ENCODE peak calls at places on chromosomes 6 and 20, in five cellular contexts. One of them, this sample, is unnamed.

GRCh38 chr6:82781805-82782204 is 283.8 kb downstream of the UBE3D start:
- DNase-seq in GM23338: no peak
- DNase-seq in HepG2: no peak
- DNase-seq in transverse colon: no peak
- DNase-seq in GM12878: no peak
- DNase-seq in this sample: no peak

GRCh38 chr20:58008413-58008812 is 220.0 kb downstream of the ANKRD60 start:
- DNase-seq in GM23338: no peak
- DNase-seq in HepG2: no peak
- DNase-seq in transverse colon: no peak
- DNase-seq in GM12878: no peak
- DNase-seq in this sample: no peak

GRCh38 chr6:158826819-158827501 is 7.8 kb upstream of the EZR start:
- DNase-seq in GM23338: no peak
- DNase-seq in HepG2: no peak
- DNase-seq in transverse colon: no peak
- DNase-seq in GM12878: no peak
- DNase-seq in this sample: no peak

GRCh38 chr6:170037541-170038250 is 253.2 kb downstream of the DLL1 start:
- DNase-seq in GM23338: no peak
- DNase-seq in HepG2: no peak
- DNase-seq in transverse colon: peak; percentile 37
- DNase-seq in GM12878: no peak
- DNase-seq in this sample: no peak

GRCh38 chr6:148760568-148761531 is 14.0 kb downstream of the UST start:
- DNase-seq in GM23338: peak; percentile 68
- DNase-seq in HepG2: no peak
- DNase-seq in transverse colon: peak; percentile 51
- DNase-seq in GM12878: peak; percentile 64
- DNase-seq in this sample: peak; percentile 34

GRCh38 chr6:143877584-143878271 is 13.5 kb downstream of the ZC2HC1B start:
- DNase-seq in GM23338: no peak
- DNase-seq in HepG2: no peak
- DNase-seq in transverse colon: no peak
- DNase-seq in GM12878: no peak
- DNase-seq in this sample: no peak

GRCh38 chr20:56630506-56631317 is 1.6 kb downstream of the TFAP2C start:
- DNase-seq in GM23338: peak; percentile 69
- DNase-seq in HepG2: no peak
- DNase-seq in transverse colon: no peak
- DNase-seq in GM12878: no peak
- DNase-seq in this sample: no peak

GRCh38 chr20:878511-879307 is 37.4 kb downstream of the ANGPT4 start:
- DNase-seq in GM23338: peak; percentile 84
- DNase-seq in HepG2: no peak
- DNase-seq in transverse colon: no peak
- DNase-seq in GM12878: no peak
- DNase-seq in this sample: no peak

GRCh38 chr6:170497845-170498281 is 55.2 kb downstream of the PSMB1 start:
- DNase-seq in GM23338: peak; percentile 74
- DNase-seq in HepG2: no peak
- DNase-seq in transverse colon: no peak
- DNase-seq in GM12878: no peak
- DNase-seq in this sample: no peak

GRCh38 chr20:10669843-10670446 is 3.9 kb downstream of the JAG1 start:
- DNase-seq in GM23338: no peak
- DNase-seq in HepG2: no peak
- DNase-seq in transverse colon: no peak
- DNase-seq in GM12878: no peak
- DNase-seq in this sample: no peak

GRCh38 chr6:29137724-29138123 is 29.9 kb downstream of the OR2J3 start:
- DNase-seq in GM23338: no peak
- DNase-seq in HepG2: no peak
- DNase-seq in transverse colon: no peak
- DNase-seq in GM12878: no peak
- DNase-seq in this sample: no peak

GRCh38 chr6:1039746-1040145 is 272.2 kb upstream of the FOXQ1 start:
- DNase-seq in GM23338: no peak
- DNase-seq in HepG2: no peak
- DNase-seq in transverse colon: no peak
- DNase-seq in GM12878: no peak
- DNase-seq in this sample: no peak

GRCh38 chr6:35729722-35730121 is 7.1 kb upstream of the ARMC12 start:
- DNase-seq in GM23338: no peak
- DNase-seq in HepG2: no peak
- DNase-seq in transverse colon: peak; percentile 69
- DNase-seq in GM12878: no peak
- DNase-seq in this sample: no peak

GRCh38 chr6:35727935-35728662 is 8.7 kb upstream of the ARMC12 start:
- DNase-seq in GM23338: peak; percentile 66
- DNase-seq in HepG2: peak; percentile 76
- DNase-seq in transverse colon: peak; percentile 96
- DNase-seq in GM12878: no peak
- DNase-seq in this sample: peak; percentile 92

GRCh38 chr6:35727206-35727934 is 9.5 kb upstream of the ARMC12 start:
- DNase-seq in GM23338: peak; percentile 88
- DNase-seq in HepG2: peak; percentile 65
- DNase-seq in transverse colon: peak; percentile 88
- DNase-seq in GM12878: no peak
- DNase-seq in this sample: no peak

GRCh38 chr6:35729349-35729678 is 7.5 kb upstream of the ARMC12 start:
- DNase-seq in GM23338: no peak
- DNase-seq in HepG2: no peak
- DNase-seq in transverse colon: no peak
- DNase-seq in GM12878: no peak
- DNase-seq in this sample: no peak

DNA sequence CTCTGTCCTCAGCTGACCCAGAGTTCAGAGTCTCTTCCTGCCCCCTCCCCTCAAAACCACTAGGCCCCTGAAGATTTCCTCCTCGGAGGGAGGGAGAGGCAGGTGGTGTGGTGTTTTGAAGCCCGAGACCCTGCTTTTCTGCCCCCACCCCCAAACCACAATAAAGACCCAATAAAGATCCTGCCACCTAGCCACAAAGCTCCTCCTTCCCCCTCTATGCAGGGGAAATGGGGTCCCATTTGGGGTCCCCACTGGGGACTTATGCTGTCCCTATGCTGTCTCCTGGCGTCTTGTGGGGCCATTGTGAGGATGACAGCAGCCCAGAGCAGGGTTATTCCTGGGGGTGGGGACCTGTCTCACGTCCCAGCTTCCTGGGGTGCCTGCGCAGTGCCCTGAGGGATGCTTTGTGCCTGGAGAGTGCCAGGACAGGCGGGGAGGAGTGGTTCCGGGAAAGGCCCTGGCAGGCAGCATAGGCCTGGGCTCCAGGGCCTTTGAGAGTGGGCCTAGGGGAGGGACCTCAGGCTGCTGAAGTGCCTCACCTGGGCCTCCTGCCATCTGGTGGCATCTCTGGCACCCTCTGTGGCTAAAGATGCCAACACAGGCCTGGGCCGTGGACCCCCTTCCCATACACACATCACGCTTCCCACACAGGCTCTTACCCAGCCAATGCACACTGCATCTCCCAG is 8.0 kb upstream of the ARMC12 start:
- DNase-seq in GM23338: peak; percentile 42
- DNase-seq in HepG2: no peak
- DNase-seq in transverse colon: peak; percentile 65
- DNase-seq in GM12878: no peak
- DNase-seq in this sample: peak; percentile 42
- H3K27ac ChIP-seq in GM23338: no peak overlapping the region
- H3K27ac ChIP-seq in HepG2: no peak overlapping the region
- H3K27ac ChIP-seq in transverse colon: peak overlapping the region; percentile 100
- H3K27ac ChIP-seq in GM12878: peak overlapping the region; percentile 65
- H3K27ac ChIP-seq in this sample: peak overlapping the region; percentile 80

DNA sequence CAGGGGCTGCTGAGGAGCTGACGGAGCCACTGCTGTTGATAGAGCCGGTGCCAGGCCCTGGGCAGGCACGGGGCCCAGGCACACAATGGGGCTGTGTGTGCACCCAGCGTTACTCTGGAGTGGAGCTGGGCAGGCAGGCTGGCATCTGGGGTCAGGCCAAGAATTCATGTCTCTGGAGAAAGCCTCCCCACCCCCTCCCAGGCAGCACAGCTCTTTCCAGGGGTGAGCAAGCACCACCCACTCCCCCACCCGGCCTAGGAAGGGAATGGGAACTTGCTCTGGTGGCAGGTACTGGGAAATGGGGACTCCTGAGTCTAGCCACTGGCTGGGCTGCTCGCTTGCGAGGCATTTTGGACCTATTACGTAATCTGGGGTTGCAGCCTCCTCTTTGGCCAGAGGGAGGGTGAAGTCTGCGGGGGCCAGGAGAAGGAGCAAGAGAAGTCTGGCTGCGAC is 22.7 kb downstream of the TFEB start:
- DNase-seq in GM23338: no peak
- DNase-seq in HepG2: no peak
- DNase-seq in transverse colon: no peak
- DNase-seq in GM12878: no peak
- DNase-seq in this sample: peak; percentile 88
- TF ChIP-seq POLR2AphosphoS5 in GM23338: no peak
- TF ChIP-seq POLR2AphosphoS5 in HepG2: no peak
- TF ChIP-seq POLR2AphosphoS5 in transverse colon: no peak
- TF ChIP-seq POLR2AphosphoS5 in GM12878: no peak
- TF ChIP-seq POLR2AphosphoS5 in this sample: no peak

GRCh38 chr20:38789503-38790209 is 15.8 kb upstream of the PPP1R16B start:
- DNase-seq in GM23338: peak; percentile 23
- DNase-seq in HepG2: no peak
- DNase-seq in transverse colon: no peak
- DNase-seq in GM12878: no peak
- DNase-seq in this sample: no peak

GRCh38 chr20:38791291-38791690 is 14.2 kb upstream of the PPP1R16B start:
- DNase-seq in GM23338: no peak
- DNase-seq in HepG2: no peak
- DNase-seq in transverse colon: no peak
- DNase-seq in GM12878: no peak
- DNase-seq in this sample: no peak

GRCh38 chr20:38791940-38792339 is 13.6 kb upstream of the PPP1R16B start:
- DNase-seq in GM23338: no peak
- DNase-seq in HepG2: no peak
- DNase-seq in transverse colon: no peak
- DNase-seq in GM12878: no peak
- DNase-seq in this sample: no peak

GRCh38 chr20:38787870-38788269 is 17.6 kb upstream of the PPP1R16B start:
- DNase-seq in GM23338: no peak
- DNase-seq in HepG2: no peak
- DNase-seq in transverse colon: no peak
- DNase-seq in GM12878: no peak
- DNase-seq in this sample: no peak

DNA sequence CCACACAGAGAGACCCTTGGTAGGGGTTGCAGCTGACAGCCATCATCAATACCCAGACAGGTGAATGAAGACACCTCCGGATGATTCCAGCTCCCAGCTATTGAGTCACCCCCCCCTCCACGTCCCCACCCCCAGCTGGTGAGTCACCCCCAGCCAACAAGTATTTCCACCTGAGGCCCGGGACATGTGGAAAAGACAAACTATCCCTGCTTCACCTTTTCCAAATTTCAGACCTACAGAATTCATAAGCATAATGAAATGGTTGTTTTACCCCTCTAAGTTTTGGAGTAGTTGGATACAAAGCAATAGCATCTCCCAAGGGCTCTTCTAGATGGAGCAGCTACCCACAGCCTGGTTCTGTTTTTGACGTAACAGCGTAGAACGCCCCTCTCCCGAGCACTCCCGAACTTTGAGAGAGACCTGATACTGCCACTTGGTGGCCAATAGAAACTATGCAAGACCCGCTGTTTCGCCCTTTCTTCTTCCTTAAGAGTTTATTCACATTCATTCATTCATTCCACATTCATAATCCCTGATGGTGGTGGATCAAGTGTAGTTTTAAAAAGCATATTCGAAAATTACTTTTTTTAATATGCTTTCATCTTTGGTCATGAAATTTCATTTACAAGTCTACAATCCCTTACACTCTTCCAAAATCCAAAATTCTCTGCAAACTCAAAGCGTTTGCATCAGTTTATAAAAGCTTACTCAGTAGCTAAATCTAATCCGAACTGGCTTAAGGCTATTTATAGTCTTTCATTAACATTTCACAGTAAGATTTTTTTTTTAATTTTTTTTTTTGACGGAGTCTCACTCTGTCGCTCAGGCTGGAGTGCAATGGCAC is 15.1 kb upstream of the PPP1R16B start:
- DNase-seq in GM23338: peak; percentile 92
- DNase-seq in HepG2: peak; percentile 47
- DNase-seq in transverse colon: no peak
- DNase-seq in GM12878: no peak
- DNase-seq in this sample: peak; percentile 58
- H3K27ac ChIP-seq in GM23338: no peak overlapping the region
- H3K27ac ChIP-seq in HepG2: no peak overlapping the region
- H3K27ac ChIP-seq in transverse colon: no peak overlapping the region
- H3K27ac ChIP-seq in GM12878: no peak overlapping the region
- H3K27ac ChIP-seq in this sample: no peak overlapping the region

DNA sequence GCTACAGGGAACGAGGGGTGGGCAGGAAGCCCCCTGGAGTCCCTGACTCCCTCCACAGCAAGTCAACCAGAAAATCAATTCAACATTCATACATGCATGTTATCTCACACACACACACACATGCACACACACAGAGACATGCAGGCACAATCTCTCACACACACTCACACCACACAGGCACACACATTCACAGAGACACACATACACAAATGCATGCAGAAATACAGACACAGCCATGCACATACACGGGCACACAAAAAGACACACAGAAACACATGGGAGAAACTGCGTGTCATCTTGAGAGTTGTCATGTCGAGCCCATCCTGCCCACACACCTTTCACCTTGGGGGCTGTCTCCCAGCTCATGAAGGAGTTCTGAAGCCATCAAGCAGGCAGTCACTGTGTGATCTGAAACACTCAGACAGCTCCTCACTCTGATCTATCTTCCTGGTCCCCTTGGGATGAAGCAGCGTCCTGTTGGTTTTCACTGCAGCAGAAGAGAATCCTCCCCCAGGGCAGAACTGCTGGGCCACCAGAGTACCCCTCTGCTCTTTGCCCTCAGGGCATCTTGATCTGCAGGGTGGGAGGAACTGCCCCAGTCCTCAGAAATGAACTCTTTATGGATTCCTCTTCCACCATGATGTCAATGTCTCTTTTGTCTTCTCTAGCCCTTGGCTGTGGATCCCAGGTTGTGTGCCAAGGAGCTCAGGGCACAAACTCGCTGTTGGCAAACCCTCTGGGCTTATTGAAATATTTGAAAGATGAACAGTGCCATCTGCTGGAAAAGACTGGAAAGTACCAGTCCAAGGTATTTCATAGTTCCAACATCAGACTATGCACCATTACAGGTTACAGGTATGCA is 8.8 kb downstream of the RAET1L start:
- DNase-seq in GM23338: peak; percentile 77
- DNase-seq in HepG2: peak; percentile 69
- DNase-seq in transverse colon: peak; percentile 35
- DNase-seq in GM12878: no peak
- DNase-seq in this sample: no peak
- TF ChIP-seq POLR2AphosphoS5 in GM23338: no peak
- TF ChIP-seq POLR2AphosphoS5 in HepG2: no peak
- TF ChIP-seq POLR2AphosphoS5 in transverse colon: no peak
- TF ChIP-seq POLR2AphosphoS5 in GM12878: no peak
- TF ChIP-seq POLR2AphosphoS5 in this sample: no peak

This sample was measured in HL-60.